ENCODE peak calls at places on chromosomes 16 and 17, in nine cellular contexts. W, E, L, F, X, S, I, D and T are unnamed samples.

GRCh38 chr17:40251576-40251975 is 32.5 kb downstream of the WIPF2 start:
- DNase-seq in W (peak; percentile 75), E (no peak), L (no peak), F (peak; percentile 96), X (no peak), S (no peak), I (peak; percentile 77), D (peak; percentile 80), T (no peak)

GRCh38 chr17:69558796-69559195 is 144.3 kb downstream of the MAP2K6 start:
- DNase-seq in W (no peak), E (no peak), L (no peak), F (no peak), X (no peak), S (no peak), I (no peak), D (no peak), T (no peak)

GRCh38 chr17:71071837-71072236 is 902.5 kb downstream of the KCNJ2 start:
- DNase-seq in W (no peak), E (no peak), L (no peak), F (peak; percentile 100), X (no peak), S (no peak), I (peak; percentile 99), D (peak; percentile 96), T (no peak)

GRCh38 chr16:88357306-88358032 is 25.3 kb upstream of the ZNF469 start:
- DNase-seq in W (no peak), E (no peak), L (no peak), F (no peak), X (no peak), S (no peak), I (no peak), D (no peak), T (no peak)

GRCh38 chr17:63740464-63741181 is 976 bp downstream of the STRADA start:
- DNase-seq in W (no peak), E (no peak), L (no peak), F (peak; percentile 40), X (no peak), S (no peak), I (no peak), D (peak; percentile 6), T (peak; percentile 13)

GRCh38 chr16:9378876-9379275 is 287.4 kb downstream of the HAPSTR1 start:
- DNase-seq in W (no peak), E (no peak), L (no peak), F (no peak), X (no peak), S (no peak), I (no peak), D (peak; percentile 0), T (no peak)

GRCh38 chr16:1839554-1839953 is 12.5 kb downstream of the FAHD1 start:
- DNase-seq in W (no peak), E (no peak), L (no peak), F (peak; percentile 54), X (no peak), S (no peak), I (peak; percentile 82), D (peak; percentile 52), T (no peak)

GRCh38 chr17:1058423-1059130 is 61.6 kb downstream of the TIMM22 start:
- DNase-seq in W (peak; percentile 79), E (no peak), L (peak; percentile 74), F (peak; percentile 48), X (no peak), S (peak; percentile 29), I (peak; percentile 32), D (peak; percentile 47), T (peak; percentile 59)

GRCh38 chr17:29622337-29623282 is at the start of gene CORO6:
- DNase-seq in W (peak; percentile 70), E (peak; percentile 86), L (no peak), F (peak; percentile 78), X (peak; percentile 61), S (peak; percentile 92), I (peak; percentile 40), D (peak; percentile 59), T (peak; percentile 51)

GRCh38 chr17:2854662-2855061 is 58.4 kb downstream of the RAP1GAP2 start:
- DNase-seq in W (no peak), E (no peak), L (no peak), F (peak; percentile 11), X (no peak), S (no peak), I (no peak), D (no peak), T (no peak)

GRCh38 chr16:31360296-31360695 is 5.3 kb downstream of the ITGAX start:
- DNase-seq in W (peak; percentile 18), E (no peak), L (no peak), F (no peak), X (no peak), S (no peak), I (no peak), D (no peak), T (no peak)

GRCh38 chr16:3042376-3042775 is 4.0 kb upstream of the MMP25 start:
- DNase-seq in W (no peak), E (no peak), L (no peak), F (no peak), X (no peak), S (no peak), I (no peak), D (no peak), T (no peak)

GRCh38 chr17:6654816-6655731 is 3.5 kb downstream of the C17orf100 start:
- DNase-seq in W (peak; percentile 65), E (no peak), L (peak; percentile 72), F (no peak), X (no peak), S (peak; percentile 79), I (no peak), D (no peak), T (no peak)

GRCh38 chr17:67615736-67616135 is 102.0 kb upstream of the NOL11 start:
- DNase-seq in W (peak; percentile 24), E (no peak), L (no peak), F (no peak), X (no peak), S (no peak), I (no peak), D (no peak), T (no peak)

GRCh38 chr16:74608381-74608780 is 1.5 kb upstream of the GLG1 start:
- DNase-seq in W (no peak), E (no peak), L (no peak), F (no peak), X (no peak), S (no peak), I (no peak), D (no peak), T (no peak)

GRCh38 chr16:12543700-12544476 is 259.8 kb downstream of the CPPED1 start:
- DNase-seq in W (no peak), E (no peak), L (no peak), F (no peak), X (no peak), S (no peak), I (no peak), D (no peak), T (no peak)

GRCh38 chr16:66832190-66832589 is 1.4 kb upstream of the NAE1 start:
- DNase-seq in W (no peak), E (no peak), L (no peak), F (no peak), X (no peak), S (no peak), I (no peak), D (no peak), T (no peak)

GRCh38 chr16:50555269-50555875 is 7.2 kb downstream of the NKD1 start:
- DNase-seq in W (no peak), E (no peak), L (no peak), F (no peak), X (no peak), S (no peak), I (no peak), D (no peak), T (no peak)

GRCh38 chr17:68601565-68602266 is 549 bp upstream of the FAM20A start:
- DNase-seq in W (no peak), E (no peak), L (no peak), F (peak; percentile 23), X (no peak), S (no peak), I (no peak), D (no peak), T (no peak)

GRCh38 chr17:36553459-36553858 is 8.7 kb downstream of the GGNBP2 start:
- DNase-seq in W (no peak), E (no peak), L (no peak), F (no peak), X (no peak), S (no peak), I (no peak), D (no peak), T (no peak)

GRCh38 chr17:42354956-42355843 is 33.0 kb downstream of the STAT3 start:
- DNase-seq in W (no peak), E (no peak), L (no peak), F (peak; percentile 79), X (no peak), S (no peak), I (peak; percentile 47), D (peak; percentile 82), T (no peak)

GRCh38 chr16:85749686-85750020 is 1.2 kb downstream of the C16orf74 start:
- DNase-seq in W (no peak), E (no peak), L (no peak), F (no peak), X (no peak), S (no peak), I (no peak), D (no peak), T (no peak)
- H3K4me3 ChIP-seq in W (no peak overlapping the region), E (peak overlapping the region; percentile 44), L (no peak overlapping the region), F (peak overlapping the region; percentile 71), X (no peak overlapping the region), S (peak overlapping the region; percentile 71), I (peak overlapping the region; percentile 55), D (peak overlapping the region; percentile 51), T (no peak overlapping the region)

GRCh38 chr17:17692353-17693252 is 11.3 kb downstream of the RAI1 start:
- DNase-seq in W (no peak), E (no peak), L (no peak), F (no peak), X (no peak), S (no peak), I (no peak), D (no peak), T (no peak)
- H3K4me1 ChIP-seq in W (peaks cover 60% of the 10 kb centered on the region), E (peaks cover 33% of the 10 kb centered on the region), L (peaks cover 33% of the 10 kb centered on the region), F (peaks cover 23% of the 10 kb centered on the region), X (peaks cover 26% of the 10 kb centered on the region), S (peaks cover 42% of the 10 kb centered on the region), I (peaks cover 24% of the 10 kb centered on the region), D (peaks cover 18% of the 10 kb centered on the region), T (peaks cover 54% of the 10 kb centered on the region)

DNA sequence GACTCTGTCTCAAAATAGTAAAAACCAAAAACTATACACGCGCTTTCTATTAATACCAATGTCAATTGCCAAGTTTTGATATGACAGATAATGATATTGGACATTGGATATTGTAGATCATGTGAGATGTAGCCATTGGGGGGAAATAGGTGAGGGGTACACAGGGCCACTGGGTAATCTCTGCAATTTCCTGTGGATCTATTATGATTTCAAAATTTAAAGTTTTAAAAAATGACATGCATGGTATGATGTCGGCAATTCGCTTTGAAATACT is 266.0 kb downstream of the PARN start:
- DNase-seq in W (no peak), E (no peak), L (no peak), F (no peak), X (no peak), S (no peak), I (no peak), D (no peak), T (no peak)
- H3K4me3 ChIP-seq in W (no peak overlapping the region), E (no peak overlapping the region), L (no peak overlapping the region), F (peak overlapping the region; percentile 56), X (no peak overlapping the region), S (no peak overlapping the region), I (no peak overlapping the region), D (no peak overlapping the region), T (no peak overlapping the region)

DNA sequence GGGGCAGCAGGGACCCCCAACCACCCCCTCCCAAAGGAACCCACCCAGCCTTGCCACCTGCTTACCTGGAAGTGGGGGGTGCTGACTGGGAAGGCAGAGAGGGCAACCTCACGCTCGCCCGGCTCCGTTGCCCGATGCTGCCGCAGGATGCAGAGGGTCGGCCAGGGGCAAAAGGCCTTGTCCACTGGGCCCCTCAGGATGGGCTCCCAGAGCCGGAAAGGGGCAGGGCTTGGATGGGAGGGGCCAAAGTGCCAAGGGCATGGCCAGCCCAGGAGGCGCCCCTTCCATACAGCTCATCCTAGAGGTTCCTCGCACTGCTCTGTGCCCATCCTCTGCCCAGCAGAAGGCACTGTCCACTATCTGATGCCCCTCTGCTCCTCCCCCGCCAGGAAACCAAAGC is 59.4 kb downstream of the SRCIN1 start:
- DNase-seq in W (no peak), E (no peak), L (no peak), F (no peak), X (no peak), S (no peak), I (no peak), D (no peak), T (no peak)
- H3K4me1 ChIP-seq in W (no peaks in the 10 kb centered on the region), E (no peaks in the 10 kb centered on the region), L (no peaks in the 10 kb centered on the region), F (no peaks in the 10 kb centered on the region), X (no peaks in the 10 kb centered on the region), S (no peaks in the 10 kb centered on the region), I (no peaks in the 10 kb centered on the region), D (peaks cover 2% of the 10 kb centered on the region), T (no peaks in the 10 kb centered on the region)